ENCODE peak calls at places on chromosomes 1 and 21, in five cellular contexts. M, K, Y, N and C are unnamed samples.

GRCh38 chr1:151255381-151255780 is 847 bp downstream of the PSMD4 start:
- DNase-seq in N (no peak), K (no peak), Y (no peak), M (peak), C (peak)

GRCh38 chr1:166128195-166128594 is 38.6 kb downstream of the FAM78B start:
- DNase-seq in Y (no peak), K (no peak), N (no peak), M (no peak), C (no peak)

GRCh38 chr1:161486806-161487482 is 18.3 kb upstream of the FCGR2A start:
- DNase-seq in N (peak), Y (peak), K (peak), M (peak), C (peak)

GRCh38 chr1:209057083-209057482 is 526.4 kb upstream of the CAMK1G start:
- DNase-seq in M (no peak), N (no peak), Y (no peak), K (no peak), C (no peak)

GRCh38 chr1:161069731-161070270 is at the start of gene ARHGAP30:
- DNase-seq in M (no peak), K (no peak), Y (no peak), N (peak), C (no peak)

GRCh38 chr1:3310718-3311400 is 143.6 kb upstream of the ARHGEF16 start:
- DNase-seq in N (no peak), M (no peak), Y (no peak), K (no peak), C (no peak)

GRCh38 chr1:212518188-212518951 is 85.7 kb downstream of the NENF start:
- DNase-seq in K (peak), Y (no peak), M (peak), N (no peak), C (peak)

GRCh38 chr1:150021191-150021688 is 10.7 kb upstream of the OTUD7B start:
- DNase-seq in K (peak), Y (no peak), M (no peak), N (no peak), C (no peak)

GRCh38 chr1:77014396-77014795 is 147.1 kb downstream of the ST6GALNAC5 start:
- DNase-seq in Y (no peak), M (no peak), K (no peak), N (no peak), C (no peak)

GRCh38 chr1:22567994-22568393 is 4.7 kb downstream of the EPHA8 start:
- DNase-seq in M (no peak), Y (no peak), K (no peak), N (no peak), C (no peak)

GRCh38 chr1:74419611-74420010 is 92.8 kb downstream of the LRRC53 start:
- DNase-seq in M (no peak), K (no peak), Y (no peak), N (no peak), C (no peak)

GRCh38 chr1:203340112-203340804 is 10.7 kb downstream of the FMOD start:
- DNase-seq in Y (peak), M (peak), N (no peak), K (peak), C (peak)

GRCh38 chr1:105558023-105558422 is 1498.5 kb upstream of the PRMT6 start:
- DNase-seq in M (no peak), Y (no peak), N (no peak), K (no peak), C (no peak)

GRCh38 chr1:59509341-59509869 is 212.5 kb downstream of the FGGY start:
- DNase-seq in K (no peak), Y (no peak), M (no peak), N (no peak), C (no peak)

GRCh38 chr1:212162635-212163034 is 122.6 kb upstream of the PPP2R5A start:
- DNase-seq in Y (no peak), M (no peak), N (peak), K (no peak), C (peak)

GRCh38 chr1:34474566-34474965 is 280.3 kb upstream of the GJB5 start:
- DNase-seq in N (no peak), Y (no peak), K (no peak), M (no peak), C (no peak)

GRCh38 chr1:68975534-68975933 is 478.7 kb upstream of the DEPDC1 start:
- DNase-seq in K (no peak), N (no peak), M (no peak), Y (no peak), C (no peak)

GRCh38 chr1:75341537-75341936 is 207.3 kb downstream of the LHX8 start:
- DNase-seq in Y (no peak), M (no peak), K (no peak), N (peak), C (no peak)

GRCh38 chr1:244231572-244232315 is 180.7 kb downstream of the ZBTB18 start:
- DNase-seq in K (no peak), M (no peak), N (no peak), Y (no peak), C (peak)

GRCh38 chr1:30911061-30911954 is 2.8 kb upstream of the SDC3 start:
- DNase-seq in Y (peak), K (peak), N (no peak), M (peak), C (peak)

GRCh38 chr1:221739018-221739676 is 2.7 kb downstream of the DUSP10 start:
- DNase-seq in Y (no peak), N (no peak), K (no peak), M (no peak), C (no peak)

GRCh38 chr1:85544689-85545203 is 35.8 kb upstream of the CCN1 start:
- DNase-seq in M (no peak), Y (no peak), K (peak), N (no peak), C (peak)

GRCh38 chr1:241311056-241311746 is 45.8 kb downstream of the RGS7 start:
- DNase-seq in K (no peak), N (no peak), M (no peak), Y (no peak), C (peak)

GRCh38 chr21:38985423-38986378 is 180.0 kb downstream of the ETS2 start:
- DNase-seq in Y (peak), M (no peak), K (no peak), N (peak), C (peak)

GRCh38 chr1:182713939-182714338 is 29.6 kb upstream of the RGS8 start:
- DNase-seq in K (no peak), M (no peak), N (no peak), Y (no peak), C (no peak)

GRCh38 chr1:237187854-237188253 is 145.9 kb downstream of the RYR2 start:
- DNase-seq in Y (no peak), K (no peak), M (no peak), N (no peak), C (no peak)

GRCh38 chr1:153548722-153549695 is at the start of gene S100A3:
- DNase-seq in K (no peak), Y (no peak), M (peak), N (no peak), C (peak)

DNA sequence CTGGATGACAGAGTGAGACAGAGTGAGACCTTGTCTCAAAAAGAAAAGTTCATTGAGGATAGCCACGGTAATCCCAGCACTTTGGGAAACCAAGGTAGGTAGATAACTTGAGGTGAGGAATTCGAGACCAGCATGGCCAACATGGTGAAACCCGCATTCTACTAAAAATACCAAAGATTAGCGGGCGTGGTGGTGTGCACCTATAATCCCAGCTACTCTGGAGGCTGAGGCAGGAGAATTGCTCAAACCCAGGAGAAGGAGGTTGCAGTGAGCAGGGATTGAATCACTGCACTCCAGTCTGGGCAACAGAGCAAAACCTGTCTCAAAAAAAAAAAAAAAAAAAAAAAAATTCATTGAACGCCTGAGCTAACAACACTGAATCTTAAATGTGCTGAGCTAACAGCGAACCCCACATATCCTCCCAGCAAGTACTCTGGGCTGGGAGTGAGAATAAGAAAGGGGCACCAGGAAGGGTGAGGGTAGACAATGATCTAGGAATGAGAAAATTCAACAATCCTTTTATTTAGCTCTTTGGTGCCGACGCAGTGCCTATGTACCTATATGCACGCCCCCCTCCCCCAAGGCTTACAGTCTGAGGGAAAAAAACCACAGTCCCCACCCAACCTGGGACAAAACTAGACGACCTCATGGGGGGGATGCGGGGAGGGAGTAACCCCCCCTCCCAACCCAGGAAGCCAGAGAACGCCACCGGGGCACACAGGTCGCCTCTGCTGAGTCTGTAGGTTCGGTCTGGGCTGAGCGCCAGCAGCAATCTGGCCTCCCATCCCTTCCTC is 1.4 kb upstream of the CACNA1S start:
- DNase-seq in N (no peak), K (no peak), Y (no peak), M (no peak), C (no peak)
- H3K4me3 ChIP-seq in N (peak), K (no peak), Y (no peak), M (peak), C (no peak)

GRCh38 chr1:147613506-147613905 is 56.8 kb downstream of the ACP6 start:
- DNase-seq in N (no peak), Y (no peak), M (no peak), K (no peak), C (peak)
- TF ChIP-seq BHLHE40 in N (no peak), Y (no peak), M (no peak), K (no peak), C (no peak)

GRCh38 chr1:25891606-25892005 is 14.6 kb downstream of the STMN1 start:
- DNase-seq in Y (no peak), M (no peak), K (no peak), N (no peak), C (no peak)
- H3K4me3 ChIP-seq in Y (no peak), M (no peak), K (no peak), N (no peak), C (no peak)

GRCh38 chr1:54361342-54361741 is 44.9 kb downstream of the SSBP3 start:
- DNase-seq in N (no peak), K (no peak), Y (no peak), M (no peak), C (no peak)
- TF ChIP-seq BHLHE40 in N (no peak), K (no peak), Y (no peak), M (no peak), C (no peak)

GRCh38 chr1:207423560-207424292 is 30.4 kb upstream of the CR2 start:
- DNase-seq in K (no peak), Y (no peak), M (no peak), N (no peak), C (no peak)

GRCh38 chr1:207427832-207428231 is 26.3 kb upstream of the CR2 start:
- DNase-seq in Y (no peak), N (no peak), K (no peak), M (no peak), C (no peak)

GRCh38 chr1:207421078-207421477 is 33.0 kb upstream of the CR2 start:
- DNase-seq in Y (no peak), K (no peak), M (no peak), N (no peak), C (no peak)

GRCh38 chr1:207428783-207429182 is 25.3 kb upstream of the CR2 start:
- DNase-seq in M (no peak), N (no peak), Y (no peak), K (no peak), C (no peak)

GRCh38 chr1:207424570-207425131 is 29.5 kb upstream of the CR2 start:
- DNase-seq in M (no peak), N (no peak), Y (no peak), K (no peak), C (no peak)
- H3K4me3 ChIP-seq in M (no peak), N (peak), Y (no peak), K (no peak), C (no peak)

GRCh38 chr1:66227966-66228365 is 306.0 kb upstream of the SGIP1 start:
- DNase-seq in N (no peak), K (no peak), M (no peak), Y (no peak), C (no peak)
- TF ChIP-seq BHLHE40 in N (no peak), K (no peak), M (no peak), Y (no peak), C (no peak)